ENCODE peak calls at places on chromosomes 16 and 17, in seven cellular contexts. T is neuronal stem cell, H is mesendoderm, B is H9, D is IMR-90, Q is H1, E is trophoblast cell. U is an unnamed sample.

GRCh38 chr17:82737981-82738877 is 2.8 kb downstream of the FN3K start:
- DNase-seq in T (no peak), H (no peak), B (no peak), D (peak), Q (no peak), E (no peak), U (no peak)

GRCh38 chr17:49901460-49902331 is 53.8 kb upstream of the TAC4 start:
- DNase-seq in T (no peak), H (peak), B (no peak), D (no peak), Q (no peak), E (peak), U (no peak)

GRCh38 chr17:74635418-74635817 is 11.9 kb upstream of the CD300E start:
- DNase-seq in T (peak), H (peak), B (no peak), D (no peak), Q (no peak), E (no peak), U (no peak)

GRCh38 chr17:73474370-73474988 is 162.7 kb upstream of the CDC42EP4 start:
- DNase-seq in T (no peak), H (peak), B (no peak), D (peak), Q (no peak), E (peak), U (peak)

GRCh38 chr17:68290268-68290954 is 516 bp downstream of the SLC16A6 start:
- DNase-seq in T (no peak), H (peak), B (peak), D (no peak), Q (peak), E (peak), U (peak)

GRCh38 chr16:58605562-58605961 is 24.1 kb downstream of the CNOT1 start:
- DNase-seq in T (no peak), H (no peak), B (no peak), D (no peak), Q (no peak), E (no peak), U (no peak)

GRCh38 chr16:12337776-12338655 is 361.5 kb downstream of the SNX29 start:
- DNase-seq in T (no peak), H (no peak), B (no peak), D (peak), Q (no peak), E (no peak), U (no peak)

GRCh38 chr17:60075981-60076380 is 2.7 kb downstream of the HEATR6 start:
- DNase-seq in T (no peak), H (no peak), B (no peak), D (no peak), Q (no peak), E (no peak), U (no peak)

GRCh38 chr17:4596636-4597380 is 12.5 kb downstream of the SMTNL2 start:
- DNase-seq in T (no peak), H (no peak), B (no peak), D (no peak), Q (no peak), E (no peak), U (no peak)

GRCh38 chr17:15351925-15352324 is 10.5 kb upstream of the TEKT3 start:
- DNase-seq in T (no peak), H (no peak), B (no peak), D (peak), Q (no peak), E (peak), U (peak)

GRCh38 chr17:40560592-40561293 is 4.5 kb downstream of the CCR7 start:
- DNase-seq in T (no peak), H (no peak), B (no peak), D (peak), Q (no peak), E (peak), U (peak)

GRCh38 chr17:46978489-46979022 is 497 bp downstream of the RPRML start:
- DNase-seq in T (peak), H (no peak), B (peak), D (no peak), Q (peak), E (no peak), U (peak)

GRCh38 chr17:66040402-66040801 is 151.5 kb downstream of the CEP112 start:
- DNase-seq in T (no peak), H (peak), B (peak), D (no peak), Q (no peak), E (no peak), U (no peak)

GRCh38 chr17:8153550-8153956 is 1.3 kb upstream of the PER1 start:
- DNase-seq in T (no peak), H (peak), B (peak), D (peak), Q (no peak), E (peak), U (peak)

GRCh38 chr16:15682105-15682570 is 32.1 kb downstream of the NDE1 start:
- DNase-seq in T (peak), H (peak), B (peak), D (peak), Q (peak), E (peak), U (peak)

GRCh38 chr16:9484436-9484835 is 393.0 kb downstream of the HAPSTR1 start:
- DNase-seq in T (no peak), H (no peak), B (no peak), D (no peak), Q (no peak), E (no peak), U (no peak)

GRCh38 chr17:62901544-62901943 is 64.5 kb upstream of the TANC2 start:
- DNase-seq in T (no peak), H (no peak), B (no peak), D (no peak), Q (no peak), E (no peak), U (no peak)

GRCh38 chr17:51493206-51493605 is 232.9 kb downstream of the UTP18 start:
- DNase-seq in T (no peak), H (no peak), B (no peak), D (no peak), Q (no peak), E (no peak), U (no peak)

GRCh38 chr17:4712526-4712925 is 2.1 kb downstream of the ARRB2 start:
- DNase-seq in T (no peak), H (no peak), B (no peak), D (no peak), Q (no peak), E (no peak), U (no peak)

GRCh38 chr17:7883781-7884386 is 4.7 kb upstream of the CHD3 start:
- DNase-seq in T (no peak), H (no peak), B (peak), D (peak), Q (no peak), E (no peak), U (peak)

GRCh38 chr16:649646-650045 is 481 bp downstream of the WDR90 start:
- DNase-seq in T (no peak), H (no peak), B (no peak), D (no peak), Q (no peak), E (no peak), U (peak)

GRCh38 chr17:9973689-9974459 is 68.8 kb upstream of the RCVRN start:
- DNase-seq in T (no peak), H (no peak), B (no peak), D (no peak), Q (no peak), E (no peak), U (peak)

GRCh38 chr16:28897826-28898225 is 19.5 kb downstream of the ATP2A1 start:
- DNase-seq in T (no peak), H (peak), B (no peak), D (no peak), Q (no peak), E (peak), U (no peak)

GRCh38 chr16:28900601-28901000 is 22.3 kb downstream of the ATP2A1 start:
- DNase-seq in T (no peak), H (no peak), B (no peak), D (no peak), Q (no peak), E (no peak), U (no peak)

GRCh38 chr16:28899882-28900600 is 21.8 kb downstream of the ATP2A1 start:
- DNase-seq in T (no peak), H (no peak), B (no peak), D (no peak), Q (no peak), E (no peak), U (no peak)

GRCh38 chr16:28898266-28898665 is 20.0 kb downstream of the ATP2A1 start:
- DNase-seq in T (no peak), H (peak), B (no peak), D (no peak), Q (no peak), E (peak), U (no peak)

GRCh38 chr16:28898942-28899341 is 20.7 kb downstream of the ATP2A1 start:
- DNase-seq in T (no peak), H (no peak), B (no peak), D (no peak), Q (no peak), E (no peak), U (no peak)
- H2BK120ac ChIP-seq in T (no peak), H (no peak), B (no peak), D (no peak), Q (no peak), E (no peak), U (no peak)

GRCh38 chr16:29806641-29807425 is 504 bp downstream of the MAZ start:
- DNase-seq in T (no peak), H (peak), B (peak), D (no peak), Q (peak), E (peak), U (peak)

GRCh38 chr16:29804455-29805231 is 1.7 kb upstream of the MAZ start:
- DNase-seq in T (no peak), H (peak), B (no peak), D (no peak), Q (no peak), E (peak), U (peak)

GRCh38 chr16:29807426-29808218 is 1.3 kb downstream of the MAZ start:
- DNase-seq in T (peak), H (peak), B (peak), D (peak), Q (peak), E (peak), U (peak)

GRCh38 chr16:29805232-29806095 is 865 bp upstream of the MAZ start:
- DNase-seq in T (peak), H (peak), B (peak), D (peak), Q (peak), E (peak), U (peak)

GRCh38 chr16:29806096-29806579 is at the start of gene MAZ:
- DNase-seq in T (no peak), H (no peak), B (no peak), D (peak), Q (no peak), E (no peak), U (no peak)
- H2BK120ac ChIP-seq in T (peak), H (peak), B (no peak), D (peak), Q (no peak), E (peak), U (peak)

GRCh38 chr16:56623637-56624036 is 1.9 kb upstream of the MT1E start:
- DNase-seq in T (no peak), H (no peak), B (no peak), D (no peak), Q (no peak), E (no peak), U (no peak)
- H2BK120ac ChIP-seq in T (no peak), H (no peak), B (no peak), D (no peak), Q (no peak), E (no peak), U (no peak)

DNA sequence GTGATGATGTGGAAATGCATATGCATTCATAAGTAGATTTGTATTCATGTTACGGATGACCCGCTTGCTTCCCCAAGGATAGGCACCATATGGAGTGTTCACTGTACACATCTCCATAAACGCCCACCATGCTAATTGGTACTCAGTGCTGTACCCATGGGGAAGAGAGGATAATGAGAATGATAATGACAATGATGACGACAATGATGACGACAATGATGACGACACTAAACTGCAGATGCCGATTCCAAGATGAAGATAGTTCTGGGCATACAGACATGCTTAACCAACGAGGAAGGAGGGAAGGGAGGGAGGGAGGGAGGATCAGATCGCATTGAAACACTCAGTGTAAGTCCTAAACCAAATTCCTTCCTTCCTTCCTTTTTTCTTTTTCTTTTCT is 26.5 kb upstream of the ZFHX3 start:
- DNase-seq in T (no peak), H (no peak), B (no peak), D (no peak), Q (no peak), E (no peak), U (no peak)
- H2BK120ac ChIP-seq in T (no peak), H (no peak), B (no peak), D (no peak), Q (no peak), E (no peak), U (no peak)

GRCh38 chr17:284676-285355 is 67.8 kb downstream of the RPH3AL start:
- DNase-seq in T (no peak), H (no peak), B (no peak), D (no peak), Q (peak), E (no peak), U (no peak)

GRCh38 chr17:282000-282911 is 70.4 kb downstream of the RPH3AL start:
- DNase-seq in T (no peak), H (no peak), B (no peak), D (no peak), Q (no peak), E (no peak), U (no peak)

GRCh38 chr17:282912-283882 is 69.4 kb downstream of the RPH3AL start:
- DNase-seq in T (no peak), H (no peak), B (no peak), D (no peak), Q (peak), E (no peak), U (no peak)

GRCh38 chr17:285751-286422 is 66.7 kb downstream of the RPH3AL start:
- DNase-seq in T (no peak), H (no peak), B (no peak), D (no peak), Q (peak), E (no peak), U (no peak)

GRCh38 chr17:283911-284675 is 68.5 kb downstream of the RPH3AL start:
- DNase-seq in T (no peak), H (no peak), B (no peak), D (no peak), Q (peak), E (no peak), U (no peak)
- H2BK120ac ChIP-seq in T (no peak), H (no peak), B (no peak), D (no peak), Q (no peak), E (no peak), U (no peak)

U was measured in mesenchymal stem cell.